ENCODE peak calls at places on chromosomes 11 and 22, in eight cellular contexts. O, R, A, W, D, Q, H and P are unnamed samples.

GRCh38 chr11:19345519-19345847 is 104.7 kb upstream of the E2F8 start:
- DNase-seq in A (peak), O (peak), R (no peak), H (no peak), D (no peak), Q (no peak), W (no peak), P (no peak)

GRCh38 chr22:36871669-36872081 is 10.9 kb downstream of the NCF4 start:
- DNase-seq in H (no peak), D (no peak), A (no peak), W (no peak), Q (no peak), O (no peak), R (no peak), P (no peak)

GRCh38 chr22:40250608-40251007 is 72.9 kb downstream of the TNRC6B start:
- DNase-seq in H (no peak), W (no peak), D (no peak), R (no peak), Q (no peak), A (no peak), O (no peak), P (no peak)

GRCh38 chr22:42643632-42644421 is 3.4 kb upstream of the ATP5MGL start:
- DNase-seq in O (no peak), D (no peak), H (no peak), W (no peak), A (no peak), Q (no peak), R (no peak), P (no peak)

GRCh38 chr11:8813658-8814057 is 97.3 kb upstream of the AKIP1 start:
- DNase-seq in H (no peak), W (peak), Q (peak), A (peak), O (peak), D (peak), R (peak), P (no peak)

GRCh38 chr11:44366741-44367140 is 56.8 kb upstream of the ALX4 start:
- DNase-seq in A (no peak), D (no peak), W (no peak), O (no peak), R (no peak), H (no peak), Q (no peak), P (no peak)

GRCh38 chr11:35077709-35078695 is 61.0 kb upstream of the CD44 start:
- DNase-seq in W (no peak), H (peak), Q (no peak), D (no peak), O (no peak), A (no peak), R (peak), P (no peak)

GRCh38 chr11:62443390-62444201 is 24.8 kb downstream of the SCGB1A1 start:
- DNase-seq in R (no peak), Q (no peak), A (no peak), W (no peak), D (no peak), O (peak), H (no peak), P (no peak)

GRCh38 chr11:95908826-95909225 is 15.1 kb downstream of the MTMR2 start:
- DNase-seq in O (peak), H (no peak), W (no peak), D (no peak), A (no peak), Q (no peak), R (no peak), P (no peak)

GRCh38 chr11:134350381-134350780 is 18.6 kb downstream of the GLB1L2 start:
- DNase-seq in W (no peak), O (no peak), H (no peak), D (no peak), Q (no peak), A (no peak), R (peak), P (no peak)